ENCODE peak calls at places on chromosomes 1 and 21, in seven cellular contexts. E is foreskin fibroblast, K is fibroblast of lung, N is AG10803, A is kidney, Z is AG09309, V is HFF-Myc. J is an unnamed sample.
A peak's percentile ranks its signal among the peaks of the same experiment; 100 is the strongest.

GRCh38 chr1:16718908-16719533 is 21.3 kb upstream of the RNU1-4 start:
- DNase-seq in K (no peak), N (no peak), V (no peak), A (peak; percentile 82), E (no peak), Z (no peak), J (no peak)

GRCh38 chr1:83692524-83693336 is 306.2 kb downstream of the TTLL7 start:
- DNase-seq in Z (no peak), E (peak; percentile 26), K (peak; percentile 19), V (no peak), N (no peak), A (peak; percentile 42), J (no peak)

GRCh38 chr1:67952071-67952470 is 98.4 kb downstream of the DIRAS3 start:
- DNase-seq in E (peak; percentile 60), K (peak; percentile 63), V (no peak), A (no peak), Z (no peak), N (no peak), J (peak; percentile 40)

GRCh38 chr21:41403331-41403730 is 22.7 kb upstream of the MX1 start:
- DNase-seq in Z (no peak), E (no peak), N (no peak), K (no peak), V (no peak), A (no peak), J (no peak)

GRCh38 chr1:210328746-210329488 is at the start of gene HHAT:
- DNase-seq in V (no peak), E (peak; percentile 82), N (peak; percentile 72), A (peak; percentile 95), K (peak; percentile 64), Z (peak; percentile 24), J (no peak)

GRCh38 chr1:19342077-19342775 is 30.1 kb downstream of the SLC66A1 start:
- DNase-seq in K (peak; percentile 34), N (peak; percentile 59), E (peak; percentile 72), V (no peak), A (no peak), Z (no peak), J (no peak)

GRCh38 chr1:119275145-119275929 is 93.2 kb upstream of the HAO2 start:
- DNase-seq in Z (peak; percentile 41), K (peak; percentile 80), V (peak; percentile 80), A (no peak), N (peak; percentile 75), E (peak; percentile 55), J (peak; percentile 56)

GRCh38 chr1:154483941-154484803 is 17.8 kb upstream of the TDRD10 start:
- DNase-seq in Z (no peak), A (no peak), E (peak; percentile 16), N (no peak), V (no peak), K (peak; percentile 35), J (peak; percentile 62)

GRCh38 chr1:6007318-6008083 is 15.3 kb upstream of the NPHP4 start:
- DNase-seq in K (no peak), Z (no peak), A (peak; percentile 55), E (peak; percentile 29), V (no peak), N (peak; percentile 13), J (no peak)

GRCh38 chr1:87805661-87806376 is 477.1 kb downstream of the LMO4 start:
- DNase-seq in V (peak; percentile 81), N (peak; percentile 49), K (peak; percentile 69), A (no peak), E (peak; percentile 13), Z (peak; percentile 40), J (peak; percentile 44)

GRCh38 chr1:235326719-235327558 is 1.0 kb downstream of the ARID4B start:
- DNase-seq in K (no peak), A (peak; percentile 88), N (no peak), Z (no peak), E (no peak), V (no peak), J (no peak)

GRCh38 chr1:12436817-12437599 is 181.0 kb downstream of the DHRS3 start:
- DNase-seq in N (peak; percentile 68), V (no peak), Z (peak; percentile 58), K (peak; percentile 60), E (peak; percentile 45), A (no peak), J (no peak)

GRCh38 chr1:46343705-46344104 is 3.1 kb downstream of the NSUN4 start:
- DNase-seq in A (no peak), E (no peak), K (no peak), N (no peak), Z (no peak), V (no peak), J (no peak)

GRCh38 chr1:85202864-85203255 is 2.0 kb upstream of the SYDE2 start:
- DNase-seq in N (no peak), A (no peak), Z (no peak), K (no peak), E (no peak), V (no peak), J (no peak)

GRCh38 chr1:175208773-175209492 is 16.4 kb upstream of the KIAA0040 start:
- DNase-seq in K (no peak), Z (no peak), E (no peak), V (no peak), N (no peak), A (no peak), J (no peak)

GRCh38 chr1:12620142-12620865 is 2.3 kb upstream of the DHRS3 start:
- DNase-seq in V (no peak), Z (no peak), A (no peak), K (no peak), N (peak; percentile 77), E (no peak), J (no peak)

GRCh38 chr1:205989786-205990185 is 13.4 kb downstream of the RAB7B start:
- DNase-seq in Z (no peak), K (no peak), V (no peak), N (no peak), A (no peak), E (no peak), J (no peak)

GRCh38 chr1:206430031-206430983 is 40.0 kb upstream of the IKBKE start:
- DNase-seq in A (no peak), E (peak; percentile 46), K (peak; percentile 91), N (peak; percentile 85), V (no peak), Z (peak; percentile 68), J (no peak)

GRCh38 chr1:67634396-67634935 is 50.5 kb upstream of the GADD45A start:
- DNase-seq in Z (no peak), A (no peak), E (no peak), N (no peak), V (no peak), K (no peak), J (no peak)

GRCh38 chr1:160520999-160521398 is 2.1 kb downstream of the SLAMF6 start:
- DNase-seq in V (no peak), A (no peak), N (no peak), K (no peak), Z (no peak), E (no peak), J (no peak)

GRCh38 chr1:94622757-94623156 is 81.2 kb upstream of the F3 start:
- DNase-seq in V (no peak), A (peak; percentile 85), E (peak; percentile 22), K (peak; percentile 58), N (peak; percentile 70), Z (no peak), J (no peak)

GRCh38 chr1:53393325-53393792 is 65.5 kb upstream of the LRP8 start:
- DNase-seq in E (peak; percentile 50), V (peak; percentile 30), A (peak; percentile 92), Z (no peak), N (peak; percentile 50), K (peak; percentile 70), J (peak; percentile 24)

GRCh38 chr1:92484472-92485373 is 2.0 kb downstream of the GFI1 start:
- DNase-seq in K (peak; percentile 23), A (peak; percentile 79), Z (no peak), V (no peak), E (no peak), N (no peak), J (no peak)

GRCh38 chr1:119515221-119515620 is 8.2 kb downstream of the HSD3B1 start:
- DNase-seq in A (no peak), E (no peak), V (no peak), N (no peak), Z (no peak), K (no peak), J (no peak)

GRCh38 chr1:108852541-108852940 is 4.4 kb downstream of the AKNAD1 start:
- DNase-seq in V (no peak), A (no peak), K (peak; percentile 9), N (no peak), E (no peak), Z (no peak), J (no peak)
- H3K4me3 ChIP-seq in V (no peak overlapping the region), A (no peak overlapping the region), K (no peak overlapping the region), N (no peak overlapping the region), E (peak overlapping the region; percentile 31), Z (no peak overlapping the region), J (no peak overlapping the region)

GRCh38 chr1:170967042-170967910 is 31.9 kb downstream of the MROH9 start:
- DNase-seq in A (no peak), Z (peak; percentile 29), K (peak; percentile 76), N (peak; percentile 54), V (peak; percentile 17), E (peak; percentile 40), J (peak; percentile 32)
- TF ChIP-seq CTCF in A (peak; percentile 66), Z (peak; percentile 59), K (peak; percentile 75), N (peak; percentile 82), V (peak; percentile 39), E (peak; percentile 50), J (peak; percentile 64)

DNA sequence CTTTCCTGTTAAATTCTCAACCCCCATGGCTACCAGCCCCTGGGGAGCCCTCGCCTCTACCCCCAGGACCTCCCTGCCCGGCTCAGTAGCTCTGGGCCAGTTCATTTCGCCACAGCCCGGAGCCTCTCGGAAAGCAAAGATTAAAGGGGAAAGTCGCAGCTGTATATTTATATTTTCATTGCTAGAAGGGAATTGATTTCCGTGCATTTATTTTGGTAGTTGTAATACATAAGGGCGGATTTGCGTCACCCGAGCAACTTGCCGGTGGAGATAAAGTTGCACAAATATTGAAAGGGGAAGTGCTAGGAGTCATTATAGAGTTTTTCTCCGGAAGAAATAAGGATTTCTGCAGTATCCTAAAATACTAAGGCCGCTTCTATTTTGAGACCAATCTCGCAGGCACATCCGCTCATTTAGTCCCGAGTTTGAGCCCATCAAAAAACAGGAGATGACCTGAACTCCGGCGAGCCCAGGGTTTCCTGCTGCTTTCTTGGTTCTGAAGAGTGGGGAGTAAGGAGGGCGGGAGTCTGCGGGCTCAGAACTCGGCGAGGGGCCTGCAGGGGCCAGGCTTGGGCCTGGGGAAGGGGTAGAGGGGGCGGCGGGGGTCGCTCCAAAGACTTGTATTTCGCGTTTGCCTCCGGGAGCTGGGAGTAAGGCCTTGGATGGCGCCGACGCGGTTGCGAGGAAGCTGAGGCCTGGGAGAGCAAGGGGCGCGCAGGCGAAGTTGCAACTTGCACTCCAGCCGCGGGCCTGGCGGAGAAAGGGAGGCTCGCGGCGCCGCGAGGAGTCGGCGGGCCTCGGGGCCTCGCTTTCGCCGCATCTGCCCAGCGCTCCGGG is 2.5 kb upstream of the HLX start:
- DNase-seq in K (peak; percentile 29), N (no peak), E (no peak), V (no peak), Z (no peak), A (peak; percentile 73), J (no peak)
- H3K4me3 ChIP-seq in K (no peak overlapping the region), N (no peak overlapping the region), E (no peak overlapping the region), V (no peak overlapping the region), Z (no peak overlapping the region), A (no peak overlapping the region), J (peak overlapping the region; percentile 4)

DNA sequence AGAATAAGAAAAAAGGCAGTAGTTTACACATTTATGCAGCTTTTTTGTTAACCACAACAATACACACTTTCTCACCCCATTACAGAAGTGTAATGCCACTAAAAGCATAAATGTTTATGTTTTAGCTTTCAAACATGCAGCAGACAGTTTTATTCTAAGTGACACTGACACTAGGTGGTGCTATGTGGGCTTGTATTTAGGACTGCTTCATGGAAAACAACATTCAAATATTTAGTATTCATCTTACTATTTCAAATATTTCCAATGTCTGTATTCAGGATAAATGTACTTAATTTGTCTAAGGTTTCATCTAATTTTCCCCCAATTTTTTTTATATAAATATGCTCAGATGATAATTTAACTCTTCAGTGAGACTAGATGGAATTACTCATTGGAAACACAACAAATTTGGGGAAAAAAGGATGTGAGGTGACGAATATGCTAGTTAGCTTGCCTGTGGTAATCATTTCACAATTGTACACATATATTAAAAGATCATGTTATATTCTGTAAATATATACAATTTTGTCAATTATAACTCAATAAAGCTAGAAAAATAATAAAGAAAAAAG is 71.4 kb downstream of the USP1 start:
- DNase-seq in V (peak; percentile 12), N (peak; percentile 59), K (peak; percentile 76), Z (peak; percentile 14), A (no peak), E (peak; percentile 25), J (peak; percentile 24)
- TF ChIP-seq CTCF in V (peak; percentile 42), N (peak; percentile 73), K (peak; percentile 65), Z (peak; percentile 61), A (peak; percentile 59), E (peak; percentile 49), J (peak; percentile 54)

J was measured in astrocyte of the cerebellum.